ENCODE peak calls at places on chromosomes 12 and 14, in four cellular contexts. C is left ventricle myocardium inferior, A is aorta, B is IMR-90. M is an unnamed sample.
A peak's percentile ranks its signal among the peaks of the same experiment; 100 is the strongest.

GRCh38 chr12:26799741-26800140 is 33.3 kb downstream of the ITPR2 start:
- DNase-seq in C (no peak), A (no peak), B (no peak), M (no peak)

GRCh38 chr14:76908834-76909233 is 82.6 kb downstream of the LRRC74A start:
- DNase-seq in C (no peak), A (peak; percentile 81), B (no peak), M (no peak)

GRCh38 chr12:30088259-30088995 is 304.7 kb upstream of the TMTC1 start:
- DNase-seq in C (no peak), A (no peak), B (no peak), M (no peak)

GRCh38 chr12:115118177-115118724 is 434.3 kb upstream of the TBX3 start:
- DNase-seq in C (no peak), A (no peak), B (peak; percentile 27), M (no peak)

GRCh38 chr14:22822017-22822618 is 6.9 kb upstream of the SLC7A7 start:
- DNase-seq in C (no peak), A (no peak), B (no peak), M (no peak)

GRCh38 chr14:69262516-69262915 is 2.6 kb downstream of the GALNT16 start:
- DNase-seq in C (no peak), A (no peak), B (no peak), M (no peak)

GRCh38 chr12:5872745-5873144 is 72.3 kb downstream of the ANO2 start:
- DNase-seq in C (no peak), A (no peak), B (peak; percentile 20), M (no peak)

GRCh38 chr12:106648736-106649135 is 65.9 kb downstream of the RFX4 start:
- DNase-seq in C (no peak), A (no peak), B (no peak), M (no peak)

GRCh38 chr14:69784942-69785341 is 12.1 kb downstream of the SLC10A1 start:
- DNase-seq in C (no peak), A (no peak), B (no peak), M (no peak)

GRCh38 chr14:37985826-37986470 is 221.8 kb upstream of the SSTR1 start:
- DNase-seq in C (no peak), A (no peak), B (peak; percentile 65), M (no peak)

GRCh38 chr12:52441320-52441911 is 7.2 kb upstream of the KRT75 start:
- DNase-seq in C (no peak), A (no peak), B (peak; percentile 2), M (no peak)

GRCh38 chr14:44952391-44953110 is 9.2 kb downstream of the KLHL28 start:
- DNase-seq in C (no peak), A (no peak), B (no peak), M (no peak)

GRCh38 chr12:27592548-27592947 is 68.5 kb downstream of the PPFIBP1 start:
- DNase-seq in C (peak; percentile 28), A (peak; percentile 63), B (peak; percentile 76), M (no peak)

GRCh38 chr14:50018236-50019210 is 97.8 kb downstream of the VCPKMT start:
- DNase-seq in C (no peak), A (peak; percentile 68), B (peak; percentile 80), M (no peak)

GRCh38 chr14:50230601-50231474 is 540 bp downstream of the SOS2 start:
- DNase-seq in C (peak; percentile 67), A (peak; percentile 77), B (peak; percentile 59), M (peak; percentile 82)

GRCh38 chr12:53326460-53327185 is 5.2 kb upstream of the AAAS start:
- DNase-seq in C (no peak), A (no peak), B (no peak), M (no peak)

GRCh38 chr14:64293976-64294671 is at the start of gene ESR2:
- DNase-seq in C (peak; percentile 19), A (no peak), B (peak; percentile 36), M (peak; percentile 65)

GRCh38 chr12:108712925-108713203 is 18.5 kb downstream of the CORO1C start:
- DNase-seq in C (no peak), A (no peak), B (no peak), M (no peak)
- H3K4me1 ChIP-seq in C (peaks cover 91% of the 10 kb centered on the region), A (peaks cover 2% of the 10 kb centered on the region), B (peaks cover 22% of the 10 kb centered on the region), M (peaks cover 40% of the 10 kb centered on the region)

GRCh38 chr12:538731-539539 is 79.2 kb downstream of the B4GALNT3 start:
- DNase-seq in C (peak; percentile 69), A (peak; percentile 86), B (peak; percentile 42), M (peak; percentile 83)
- H3K4me1 ChIP-seq in C (peaks cover 35% of the 10 kb centered on the region), A (no peaks in the 10 kb centered on the region), B (no peaks in the 10 kb centered on the region), M (peaks cover 12% of the 10 kb centered on the region)

DNA sequence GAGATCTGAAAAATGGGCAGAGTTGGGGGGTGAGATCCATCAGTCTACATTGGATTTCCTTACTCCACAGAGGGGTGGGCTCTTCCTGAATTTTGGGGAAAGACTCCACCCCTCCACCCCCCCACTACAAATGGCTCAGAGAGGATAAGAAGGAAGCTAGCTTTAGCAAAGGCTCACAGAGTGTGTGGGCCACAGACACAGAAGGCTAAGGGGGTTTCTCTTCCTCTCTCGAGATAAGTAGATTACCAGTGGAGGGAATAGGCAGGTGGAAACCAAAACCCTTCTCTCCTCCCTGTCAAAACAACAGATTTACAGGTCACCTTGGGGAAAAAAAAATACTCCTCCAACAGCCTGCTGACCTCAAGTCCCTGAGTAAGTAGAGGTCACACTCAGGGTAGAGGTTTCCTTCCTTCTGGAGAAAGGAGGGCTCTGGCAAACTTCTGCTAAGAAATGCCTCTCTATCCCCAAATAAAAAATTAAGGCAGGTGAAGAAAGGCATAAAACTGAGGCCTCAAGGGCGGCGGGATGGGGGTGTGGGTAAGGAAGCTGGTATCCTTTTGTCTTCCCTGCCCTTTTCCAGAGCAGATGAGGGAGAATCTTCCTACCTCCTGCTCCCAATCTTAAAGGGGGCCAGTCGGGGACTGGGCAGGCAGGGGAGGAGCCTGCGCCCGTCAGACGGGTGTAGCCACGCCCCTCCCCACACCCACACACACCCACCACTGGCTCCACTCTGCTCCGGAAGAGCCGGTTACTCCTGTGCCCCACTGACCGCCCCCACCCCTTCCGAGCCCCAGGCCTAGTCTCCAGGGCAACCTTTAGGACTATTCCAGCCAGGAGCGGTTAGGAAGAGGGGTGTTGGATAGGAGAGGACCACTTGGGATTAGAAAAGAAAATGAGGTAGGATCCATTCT is 1.9 kb upstream of the BAZ2A start:
- DNase-seq in C (peak; percentile 81), A (peak; percentile 76), B (peak; percentile 30), M (peak; percentile 91)
- H3K4me1 ChIP-seq in C (peaks cover 92% of the 10 kb centered on the region), A (peaks cover 4% of the 10 kb centered on the region), B (peaks cover 14% of the 10 kb centered on the region), M (peaks cover 52% of the 10 kb centered on the region)

DNA sequence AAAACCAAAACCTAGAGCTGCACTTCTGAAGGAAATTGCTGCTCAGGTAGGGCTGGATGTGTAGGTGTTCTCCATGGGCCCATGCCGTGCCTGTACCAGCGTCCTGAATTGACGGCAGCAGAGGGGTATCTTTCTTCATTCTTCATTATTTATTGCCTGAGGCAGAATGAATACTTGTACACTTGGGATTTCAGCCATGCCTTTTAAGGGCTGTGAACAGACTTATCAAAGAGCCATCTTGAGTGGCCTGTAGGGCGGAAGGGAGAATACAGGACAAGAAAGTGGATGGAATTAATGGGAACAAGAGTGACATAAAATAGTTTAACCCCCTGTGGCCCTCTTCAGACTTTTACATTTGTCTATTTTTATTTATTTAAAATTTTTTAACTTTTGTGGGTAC is 61.4 kb downstream of the RASSF3 start:
- DNase-seq in C (no peak), A (no peak), B (no peak), M (no peak)
- H3K4me1 ChIP-seq in C (peaks cover 100% of the 10 kb centered on the region), A (peaks cover 16% of the 10 kb centered on the region), B (peaks cover 28% of the 10 kb centered on the region), M (peaks cover 93% of the 10 kb centered on the region)

DNA sequence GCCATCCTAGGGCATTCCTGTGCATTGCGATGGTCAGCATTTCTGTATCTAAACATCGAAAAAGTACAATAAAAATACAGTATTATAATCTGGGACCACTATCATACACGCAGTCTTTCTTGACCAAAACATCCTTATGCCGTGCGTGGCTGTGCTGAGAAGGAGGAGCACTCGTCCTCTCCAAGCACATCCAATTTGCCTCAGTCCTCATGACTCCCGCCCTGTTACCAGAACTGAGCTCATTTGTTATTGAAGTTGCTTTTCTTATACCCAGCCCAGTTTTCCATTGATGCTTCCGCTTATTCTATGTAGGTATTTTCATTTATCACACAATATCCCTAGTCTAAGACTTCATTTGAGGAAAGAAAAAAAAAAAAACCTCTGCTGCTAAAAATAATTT is 237.0 kb upstream of the PLEKHG7 start:
- DNase-seq in C (no peak), A (no peak), B (no peak), M (no peak)
- H3K4me1 ChIP-seq in C (peaks cover 50% of the 10 kb centered on the region), A (no peaks in the 10 kb centered on the region), B (peaks cover 4% of the 10 kb centered on the region), M (peaks cover 6% of the 10 kb centered on the region)